ENCODE peak calls at places on chromosomes 5 and 9, in ten cellular contexts. One of them, this sample, is unnamed.

GRCh38 chr9:120925535-120926396 is 830 bp downstream of the TRAF1 start:
- DNase-seq in stimulated activated CD8-positive, alpha-beta memory T cell treated with anti-CD3 and anti-CD28 coated beads, Interleukin-7, amount 100 ng/mL, for 1 hour: peak
- DNase-seq in CD4-positive, alpha-beta T cell: peak
- DNase-seq in M059J: peak
- DNase-seq in cardiac muscle cell: peak
- DNase-seq in brain microvascular endothelial cell: peak
- DNase-seq in small intestine: no peak
- DNase-seq in T follicular helper cell: peak
- DNase-seq in T-helper 1 cell: peak
- DNase-seq in activated naive CD4-positive, alpha-beta T cell treated with anti-CD3 and anti-CD28 coated beads, Interleukin-2, amount 50 U/mL, for 16 hours: peak
- DNase-seq in this sample: no peak

GRCh38 chr9:133771486-133772482 is 33.6 kb upstream of the SARDH start:
- DNase-seq in stimulated activated CD8-positive, alpha-beta memory T cell treated with anti-CD3 and anti-CD28 coated beads, Interleukin-7, amount 100 ng/mL, for 1 hour: no peak
- DNase-seq in CD4-positive, alpha-beta T cell: peak
- DNase-seq in M059J: no peak
- DNase-seq in cardiac muscle cell: no peak
- DNase-seq in brain microvascular endothelial cell: no peak
- DNase-seq in small intestine: no peak
- DNase-seq in T follicular helper cell: no peak
- DNase-seq in T-helper 1 cell: no peak
- DNase-seq in activated naive CD4-positive, alpha-beta T cell treated with anti-CD3 and anti-CD28 coated beads, Interleukin-2, amount 50 U/mL, for 16 hours: no peak
- DNase-seq in this sample: no peak

GRCh38 chr5:109740329-109740728 is 50.6 kb downstream of the MAN2A1 start:
- DNase-seq in stimulated activated CD8-positive, alpha-beta memory T cell treated with anti-CD3 and anti-CD28 coated beads, Interleukin-7, amount 100 ng/mL, for 1 hour: no peak
- DNase-seq in CD4-positive, alpha-beta T cell: no peak
- DNase-seq in M059J: peak
- DNase-seq in cardiac muscle cell: peak
- DNase-seq in brain microvascular endothelial cell: peak
- DNase-seq in small intestine: no peak
- DNase-seq in T follicular helper cell: no peak
- DNase-seq in T-helper 1 cell: no peak
- DNase-seq in activated naive CD4-positive, alpha-beta T cell treated with anti-CD3 and anti-CD28 coated beads, Interleukin-2, amount 50 U/mL, for 16 hours: no peak
- DNase-seq in this sample: no peak

GRCh38 chr5:136020383-136021015 is 8.3 kb upstream of the TGFBI start:
- DNase-seq in stimulated activated CD8-positive, alpha-beta memory T cell treated with anti-CD3 and anti-CD28 coated beads, Interleukin-7, amount 100 ng/mL, for 1 hour: no peak
- DNase-seq in CD4-positive, alpha-beta T cell: no peak
- DNase-seq in M059J: peak
- DNase-seq in cardiac muscle cell: peak
- DNase-seq in brain microvascular endothelial cell: peak
- DNase-seq in small intestine: no peak
- DNase-seq in T follicular helper cell: no peak
- DNase-seq in T-helper 1 cell: no peak
- DNase-seq in activated naive CD4-positive, alpha-beta T cell treated with anti-CD3 and anti-CD28 coated beads, Interleukin-2, amount 50 U/mL, for 16 hours: no peak
- DNase-seq in this sample: no peak

GRCh38 chr9:14366071-14366470 is 52.1 kb upstream of the NFIB start:
- DNase-seq in stimulated activated CD8-positive, alpha-beta memory T cell treated with anti-CD3 and anti-CD28 coated beads, Interleukin-7, amount 100 ng/mL, for 1 hour: no peak
- DNase-seq in CD4-positive, alpha-beta T cell: no peak
- DNase-seq in M059J: peak
- DNase-seq in cardiac muscle cell: peak
- DNase-seq in brain microvascular endothelial cell: peak
- DNase-seq in small intestine: no peak
- DNase-seq in T follicular helper cell: no peak
- DNase-seq in T-helper 1 cell: no peak
- DNase-seq in activated naive CD4-positive, alpha-beta T cell treated with anti-CD3 and anti-CD28 coated beads, Interleukin-2, amount 50 U/mL, for 16 hours: no peak
- DNase-seq in this sample: no peak

GRCh38 chr5:129461816-129462396 is 1.8 kb downstream of the ADAMTS19 start:
- DNase-seq in stimulated activated CD8-positive, alpha-beta memory T cell treated with anti-CD3 and anti-CD28 coated beads, Interleukin-7, amount 100 ng/mL, for 1 hour: no peak
- DNase-seq in CD4-positive, alpha-beta T cell: no peak
- DNase-seq in M059J: no peak
- DNase-seq in cardiac muscle cell: no peak
- DNase-seq in brain microvascular endothelial cell: no peak
- DNase-seq in small intestine: no peak
- DNase-seq in T follicular helper cell: no peak
- DNase-seq in T-helper 1 cell: no peak
- DNase-seq in activated naive CD4-positive, alpha-beta T cell treated with anti-CD3 and anti-CD28 coated beads, Interleukin-2, amount 50 U/mL, for 16 hours: no peak
- DNase-seq in this sample: no peak

GRCh38 chr9:134011401-134011800 is 13.9 kb upstream of the BRD3OS start:
- DNase-seq in stimulated activated CD8-positive, alpha-beta memory T cell treated with anti-CD3 and anti-CD28 coated beads, Interleukin-7, amount 100 ng/mL, for 1 hour: no peak
- DNase-seq in CD4-positive, alpha-beta T cell: no peak
- DNase-seq in M059J: peak
- DNase-seq in cardiac muscle cell: no peak
- DNase-seq in brain microvascular endothelial cell: no peak
- DNase-seq in small intestine: no peak
- DNase-seq in T follicular helper cell: no peak
- DNase-seq in T-helper 1 cell: no peak
- DNase-seq in activated naive CD4-positive, alpha-beta T cell treated with anti-CD3 and anti-CD28 coated beads, Interleukin-2, amount 50 U/mL, for 16 hours: no peak
- DNase-seq in this sample: no peak

GRCh38 chr9:83708515-83709158 is 879 bp upstream of the UBQLN1 start:
- DNase-seq in stimulated activated CD8-positive, alpha-beta memory T cell treated with anti-CD3 and anti-CD28 coated beads, Interleukin-7, amount 100 ng/mL, for 1 hour: peak
- DNase-seq in CD4-positive, alpha-beta T cell: peak
- DNase-seq in M059J: peak
- DNase-seq in cardiac muscle cell: peak
- DNase-seq in brain microvascular endothelial cell: peak
- DNase-seq in small intestine: peak
- DNase-seq in T follicular helper cell: peak
- DNase-seq in T-helper 1 cell: peak
- DNase-seq in activated naive CD4-positive, alpha-beta T cell treated with anti-CD3 and anti-CD28 coated beads, Interleukin-2, amount 50 U/mL, for 16 hours: peak
- DNase-seq in this sample: peak

GRCh38 chr9:132877818-132878694 is at the start of gene AK8:
- DNase-seq in stimulated activated CD8-positive, alpha-beta memory T cell treated with anti-CD3 and anti-CD28 coated beads, Interleukin-7, amount 100 ng/mL, for 1 hour: peak
- DNase-seq in CD4-positive, alpha-beta T cell: peak
- DNase-seq in M059J: peak
- DNase-seq in cardiac muscle cell: peak
- DNase-seq in brain microvascular endothelial cell: peak
- DNase-seq in small intestine: peak
- DNase-seq in T follicular helper cell: peak
- DNase-seq in T-helper 1 cell: peak
- DNase-seq in activated naive CD4-positive, alpha-beta T cell treated with anti-CD3 and anti-CD28 coated beads, Interleukin-2, amount 50 U/mL, for 16 hours: peak
- DNase-seq in this sample: peak

GRCh38 chr5:54754878-54755277 is 230.5 kb downstream of the ESM1 start:
- DNase-seq in stimulated activated CD8-positive, alpha-beta memory T cell treated with anti-CD3 and anti-CD28 coated beads, Interleukin-7, amount 100 ng/mL, for 1 hour: no peak
- DNase-seq in CD4-positive, alpha-beta T cell: no peak
- DNase-seq in M059J: no peak
- DNase-seq in cardiac muscle cell: no peak
- DNase-seq in brain microvascular endothelial cell: no peak
- DNase-seq in small intestine: no peak
- DNase-seq in T follicular helper cell: no peak
- DNase-seq in T-helper 1 cell: no peak
- DNase-seq in activated naive CD4-positive, alpha-beta T cell treated with anti-CD3 and anti-CD28 coated beads, Interleukin-2, amount 50 U/mL, for 16 hours: no peak
- DNase-seq in this sample: no peak

GRCh38 chr9:34994429-34995287 is 5.1 kb downstream of the DNAJB5 start:
- DNase-seq in stimulated activated CD8-positive, alpha-beta memory T cell treated with anti-CD3 and anti-CD28 coated beads, Interleukin-7, amount 100 ng/mL, for 1 hour: no peak
- DNase-seq in CD4-positive, alpha-beta T cell: no peak
- DNase-seq in M059J: peak
- DNase-seq in cardiac muscle cell: peak
- DNase-seq in brain microvascular endothelial cell: no peak
- DNase-seq in small intestine: peak
- DNase-seq in T follicular helper cell: no peak
- DNase-seq in T-helper 1 cell: no peak
- DNase-seq in activated naive CD4-positive, alpha-beta T cell treated with anti-CD3 and anti-CD28 coated beads, Interleukin-2, amount 50 U/mL, for 16 hours: no peak
- DNase-seq in this sample: no peak

GRCh38 chr9:98786750-98787510 is 9.4 kb downstream of the ANKS6 start:
- DNase-seq in stimulated activated CD8-positive, alpha-beta memory T cell treated with anti-CD3 and anti-CD28 coated beads, Interleukin-7, amount 100 ng/mL, for 1 hour: no peak
- DNase-seq in CD4-positive, alpha-beta T cell: no peak
- DNase-seq in M059J: no peak
- DNase-seq in cardiac muscle cell: no peak
- DNase-seq in brain microvascular endothelial cell: no peak
- DNase-seq in small intestine: peak
- DNase-seq in T follicular helper cell: no peak
- DNase-seq in T-helper 1 cell: no peak
- DNase-seq in activated naive CD4-positive, alpha-beta T cell treated with anti-CD3 and anti-CD28 coated beads, Interleukin-2, amount 50 U/mL, for 16 hours: no peak
- DNase-seq in this sample: no peak

GRCh38 chr9:123353984-123354591 is 1.9 kb upstream of the CRB2 start:
- DNase-seq in stimulated activated CD8-positive, alpha-beta memory T cell treated with anti-CD3 and anti-CD28 coated beads, Interleukin-7, amount 100 ng/mL, for 1 hour: peak
- DNase-seq in CD4-positive, alpha-beta T cell: peak
- DNase-seq in M059J: peak
- DNase-seq in cardiac muscle cell: peak
- DNase-seq in brain microvascular endothelial cell: peak
- DNase-seq in small intestine: peak
- DNase-seq in T follicular helper cell: peak
- DNase-seq in T-helper 1 cell: peak
- DNase-seq in activated naive CD4-positive, alpha-beta T cell treated with anti-CD3 and anti-CD28 coated beads, Interleukin-2, amount 50 U/mL, for 16 hours: peak
- DNase-seq in this sample: peak

GRCh38 chr5:57258052-57258451 is 84.2 kb downstream of the GPBP1 start:
- DNase-seq in stimulated activated CD8-positive, alpha-beta memory T cell treated with anti-CD3 and anti-CD28 coated beads, Interleukin-7, amount 100 ng/mL, for 1 hour: no peak
- DNase-seq in CD4-positive, alpha-beta T cell: no peak
- DNase-seq in M059J: no peak
- DNase-seq in cardiac muscle cell: peak
- DNase-seq in brain microvascular endothelial cell: no peak
- DNase-seq in small intestine: no peak
- DNase-seq in T follicular helper cell: no peak
- DNase-seq in T-helper 1 cell: no peak
- DNase-seq in activated naive CD4-positive, alpha-beta T cell treated with anti-CD3 and anti-CD28 coated beads, Interleukin-2, amount 50 U/mL, for 16 hours: no peak
- DNase-seq in this sample: no peak

GRCh38 chr9:120366646-120367019 is 213.3 kb downstream of the CDK5RAP2 start:
- DNase-seq in stimulated activated CD8-positive, alpha-beta memory T cell treated with anti-CD3 and anti-CD28 coated beads, Interleukin-7, amount 100 ng/mL, for 1 hour: no peak
- DNase-seq in CD4-positive, alpha-beta T cell: no peak
- DNase-seq in M059J: peak
- DNase-seq in cardiac muscle cell: peak
- DNase-seq in brain microvascular endothelial cell: peak
- DNase-seq in small intestine: no peak
- DNase-seq in T follicular helper cell: no peak
- DNase-seq in T-helper 1 cell: no peak
- DNase-seq in activated naive CD4-positive, alpha-beta T cell treated with anti-CD3 and anti-CD28 coated beads, Interleukin-2, amount 50 U/mL, for 16 hours: no peak
- DNase-seq in this sample: no peak

GRCh38 chr9:129164246-129164930 is 13.7 kb downstream of the IER5L start:
- DNase-seq in stimulated activated CD8-positive, alpha-beta memory T cell treated with anti-CD3 and anti-CD28 coated beads, Interleukin-7, amount 100 ng/mL, for 1 hour: no peak
- DNase-seq in CD4-positive, alpha-beta T cell: no peak
- DNase-seq in M059J: no peak
- DNase-seq in cardiac muscle cell: peak
- DNase-seq in brain microvascular endothelial cell: no peak
- DNase-seq in small intestine: peak
- DNase-seq in T follicular helper cell: no peak
- DNase-seq in T-helper 1 cell: no peak
- DNase-seq in activated naive CD4-positive, alpha-beta T cell treated with anti-CD3 and anti-CD28 coated beads, Interleukin-2, amount 50 U/mL, for 16 hours: no peak
- DNase-seq in this sample: no peak

GRCh38 chr5:4514067-4514648 is 626.0 kb upstream of the ADAMTS16 start:
- DNase-seq in stimulated activated CD8-positive, alpha-beta memory T cell treated with anti-CD3 and anti-CD28 coated beads, Interleukin-7, amount 100 ng/mL, for 1 hour: no peak
- DNase-seq in CD4-positive, alpha-beta T cell: no peak
- DNase-seq in M059J: peak
- DNase-seq in cardiac muscle cell: no peak
- DNase-seq in brain microvascular endothelial cell: no peak
- DNase-seq in small intestine: no peak
- DNase-seq in T follicular helper cell: no peak
- DNase-seq in T-helper 1 cell: no peak
- DNase-seq in activated naive CD4-positive, alpha-beta T cell treated with anti-CD3 and anti-CD28 coated beads, Interleukin-2, amount 50 U/mL, for 16 hours: no peak
- DNase-seq in this sample: no peak

GRCh38 chr5:40879163-40879942 is 29.9 kb upstream of the C7 start:
- DNase-seq in stimulated activated CD8-positive, alpha-beta memory T cell treated with anti-CD3 and anti-CD28 coated beads, Interleukin-7, amount 100 ng/mL, for 1 hour: no peak
- DNase-seq in CD4-positive, alpha-beta T cell: no peak
- DNase-seq in M059J: peak
- DNase-seq in cardiac muscle cell: peak
- DNase-seq in brain microvascular endothelial cell: no peak
- DNase-seq in small intestine: peak
- DNase-seq in T follicular helper cell: no peak
- DNase-seq in T-helper 1 cell: no peak
- DNase-seq in activated naive CD4-positive, alpha-beta T cell treated with anti-CD3 and anti-CD28 coated beads, Interleukin-2, amount 50 U/mL, for 16 hours: no peak
- DNase-seq in this sample: no peak

GRCh38 chr5:173736923-173737412 is 120.5 kb upstream of the BOD1 start:
- DNase-seq in stimulated activated CD8-positive, alpha-beta memory T cell treated with anti-CD3 and anti-CD28 coated beads, Interleukin-7, amount 100 ng/mL, for 1 hour: no peak
- DNase-seq in CD4-positive, alpha-beta T cell: no peak
- DNase-seq in M059J: no peak
- DNase-seq in cardiac muscle cell: no peak
- DNase-seq in brain microvascular endothelial cell: no peak
- DNase-seq in small intestine: peak
- DNase-seq in T follicular helper cell: no peak
- DNase-seq in T-helper 1 cell: no peak
- DNase-seq in activated naive CD4-positive, alpha-beta T cell treated with anti-CD3 and anti-CD28 coated beads, Interleukin-2, amount 50 U/mL, for 16 hours: no peak
- DNase-seq in this sample: no peak

GRCh38 chr5:155522540-155522939 is 509.0 kb downstream of the KIF4B start:
- DNase-seq in stimulated activated CD8-positive, alpha-beta memory T cell treated with anti-CD3 and anti-CD28 coated beads, Interleukin-7, amount 100 ng/mL, for 1 hour: no peak
- DNase-seq in CD4-positive, alpha-beta T cell: no peak
- DNase-seq in M059J: no peak
- DNase-seq in cardiac muscle cell: no peak
- DNase-seq in brain microvascular endothelial cell: no peak
- DNase-seq in small intestine: no peak
- DNase-seq in T follicular helper cell: no peak
- DNase-seq in T-helper 1 cell: no peak
- DNase-seq in activated naive CD4-positive, alpha-beta T cell treated with anti-CD3 and anti-CD28 coated beads, Interleukin-2, amount 50 U/mL, for 16 hours: no peak
- DNase-seq in this sample: no peak

GRCh38 chr9:100352201-100352726 is 478 bp downstream of the TEX10 start:
- DNase-seq in stimulated activated CD8-positive, alpha-beta memory T cell treated with anti-CD3 and anti-CD28 coated beads, Interleukin-7, amount 100 ng/mL, for 1 hour: peak
- DNase-seq in CD4-positive, alpha-beta T cell: no peak
- DNase-seq in M059J: peak
- DNase-seq in cardiac muscle cell: peak
- DNase-seq in brain microvascular endothelial cell: peak
- DNase-seq in small intestine: peak
- DNase-seq in T follicular helper cell: no peak
- DNase-seq in T-helper 1 cell: peak
- DNase-seq in activated naive CD4-positive, alpha-beta T cell treated with anti-CD3 and anti-CD28 coated beads, Interleukin-2, amount 50 U/mL, for 16 hours: peak
- DNase-seq in this sample: peak

GRCh38 chr5:11672385-11673085 is 231.7 kb downstream of the CTNND2 start:
- DNase-seq in stimulated activated CD8-positive, alpha-beta memory T cell treated with anti-CD3 and anti-CD28 coated beads, Interleukin-7, amount 100 ng/mL, for 1 hour: no peak
- DNase-seq in CD4-positive, alpha-beta T cell: no peak
- DNase-seq in M059J: no peak
- DNase-seq in cardiac muscle cell: no peak
- DNase-seq in brain microvascular endothelial cell: no peak
- DNase-seq in small intestine: no peak
- DNase-seq in T follicular helper cell: no peak
- DNase-seq in T-helper 1 cell: no peak
- DNase-seq in activated naive CD4-positive, alpha-beta T cell treated with anti-CD3 and anti-CD28 coated beads, Interleukin-2, amount 50 U/mL, for 16 hours: no peak
- DNase-seq in this sample: no peak